ENCODE peak calls at places on chromosome 20, in four cellular contexts. One of them, this sample, is unnamed.

GRCh38 chr20:12570371-12570770 is 438.4 kb upstream of the SPTLC3 start:
- DNase-seq in DND-41: peak
- DNase-seq in transverse colon: no peak
- DNase-seq in WTC11: peak
- DNase-seq in this sample: peak

GRCh38 chr20:15220778-15221565 is 883.6 kb upstream of the FLRT3 start:
- DNase-seq in DND-41: no peak
- DNase-seq in transverse colon: no peak
- DNase-seq in WTC11: no peak
- DNase-seq in this sample: no peak

GRCh38 chr20:62183426-62184142 is 756 bp downstream of the MTG2 start:
- DNase-seq in DND-41: no peak
- DNase-seq in transverse colon: no peak
- DNase-seq in WTC11: no peak
- DNase-seq in this sample: peak

GRCh38 chr20:36572701-36573102 is 695 bp upstream of the TGIF2 start:
- DNase-seq in DND-41: no peak
- DNase-seq in transverse colon: peak
- DNase-seq in WTC11: no peak
- DNase-seq in this sample: no peak

GRCh38 chr20:14948416-14948815 is 611.0 kb upstream of the FLRT3 start:
- DNase-seq in DND-41: no peak
- DNase-seq in transverse colon: no peak
- DNase-seq in WTC11: no peak
- DNase-seq in this sample: no peak

GRCh38 chr20:36904690-36905089 is 28.8 kb downstream of the TLDC2 start:
- DNase-seq in DND-41: no peak
- DNase-seq in transverse colon: no peak
- DNase-seq in WTC11: no peak
- DNase-seq in this sample: no peak

GRCh38 chr20:33838035-33838864 is 27.1 kb downstream of the CHMP4B start:
- DNase-seq in DND-41: no peak
- DNase-seq in transverse colon: peak
- DNase-seq in WTC11: no peak
- DNase-seq in this sample: no peak

GRCh38 chr20:59010321-59010994 is 3.4 kb upstream of the CTSZ start:
- DNase-seq in DND-41: no peak
- DNase-seq in transverse colon: peak
- DNase-seq in WTC11: no peak
- DNase-seq in this sample: no peak

GRCh38 chr20:10352934-10353866 is 80.8 kb downstream of the MKKS start:
- DNase-seq in DND-41: no peak
- DNase-seq in transverse colon: no peak
- DNase-seq in WTC11: no peak
- DNase-seq in this sample: no peak

GRCh38 chr20:10079964-10080363 is 45.2 kb downstream of the ANKEF1 start:
- DNase-seq in DND-41: no peak
- DNase-seq in transverse colon: no peak
- DNase-seq in WTC11: no peak
- DNase-seq in this sample: no peak

GRCh38 chr20:10671221-10671849 is 2.5 kb downstream of the JAG1 start:
- DNase-seq in DND-41: no peak
- DNase-seq in transverse colon: peak
- DNase-seq in WTC11: peak
- DNase-seq in this sample: peak

GRCh38 chr20:23119456-23120216 is 33.5 kb upstream of the CD93 start:
- DNase-seq in DND-41: no peak
- DNase-seq in transverse colon: no peak
- DNase-seq in WTC11: no peak
- DNase-seq in this sample: no peak

GRCh38 chr20:31863296-31864085 is 6.8 kb downstream of the DUSP15 start:
- DNase-seq in DND-41: no peak
- DNase-seq in transverse colon: peak
- DNase-seq in WTC11: peak
- DNase-seq in this sample: peak

GRCh38 chr20:3843490-3843889 is 3.1 kb upstream of the MAVS start:
- DNase-seq in DND-41: no peak
- DNase-seq in transverse colon: peak
- DNase-seq in WTC11: no peak
- DNase-seq in this sample: no peak

GRCh38 chr20:21052686-21053001 is 53.5 kb downstream of the LINC00237 start:
- DNase-seq in DND-41: no peak
- DNase-seq in transverse colon: no peak
- DNase-seq in WTC11: no peak
- DNase-seq in this sample: no peak

GRCh38 chr20:58652606-58653303 is 1.7 kb downstream of the STX16 start:
- DNase-seq in DND-41: no peak
- DNase-seq in transverse colon: no peak
- DNase-seq in WTC11: peak
- DNase-seq in this sample: no peak

GRCh38 chr20:1472556-1473243 is 6.1 kb upstream of the NSFL1C start:
- DNase-seq in DND-41: no peak
- DNase-seq in transverse colon: no peak
- DNase-seq in WTC11: no peak
- DNase-seq in this sample: no peak

GRCh38 chr20:16701296-16701695 is 28.5 kb upstream of the SNRPB2 start:
- DNase-seq in DND-41: peak
- DNase-seq in transverse colon: no peak
- DNase-seq in WTC11: peak
- DNase-seq in this sample: no peak

GRCh38 chr20:17227669-17228623 is 1.1 kb downstream of the PCSK2 start:
- DNase-seq in DND-41: no peak
- DNase-seq in transverse colon: no peak
- DNase-seq in WTC11: peak
- DNase-seq in this sample: peak

GRCh38 chr20:17229256-17229655 is 2.4 kb downstream of the PCSK2 start:
- DNase-seq in DND-41: no peak
- DNase-seq in transverse colon: no peak
- DNase-seq in WTC11: no peak
- DNase-seq in this sample: no peak

GRCh38 chr20:50395258-50395729 is 114.9 kb upstream of the PTPN1 start:
- DNase-seq in DND-41: no peak
- DNase-seq in transverse colon: peak
- DNase-seq in WTC11: no peak
- DNase-seq in this sample: no peak

DNA sequence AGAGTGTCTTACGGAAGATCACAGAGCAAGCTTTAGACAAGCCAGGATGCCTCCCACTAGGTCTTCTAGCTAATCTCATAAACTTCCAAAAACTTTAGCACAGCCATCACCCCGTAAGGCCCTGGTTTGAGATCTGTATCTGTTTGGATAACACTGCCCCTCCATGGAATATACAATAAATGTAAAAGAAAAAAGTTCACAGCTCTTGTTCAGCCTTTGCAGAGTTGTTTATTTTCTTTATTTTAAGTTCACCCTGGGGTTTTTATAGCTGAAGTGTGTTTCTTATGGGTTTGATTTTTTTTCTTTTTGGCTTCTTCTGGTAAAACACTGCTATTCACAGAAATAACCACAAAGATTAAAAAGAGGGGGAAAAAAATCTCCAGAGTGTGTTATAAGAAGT is 125.6 kb downstream of the EYA2 start:
- DNase-seq in DND-41: no peak
- DNase-seq in transverse colon: no peak
- DNase-seq in WTC11: no peak
- DNase-seq in this sample: no peak
- TF ChIP-seq CTCF in DND-41: no peak
- TF ChIP-seq CTCF in transverse colon: no peak
- TF ChIP-seq CTCF in WTC11: no peak
- TF ChIP-seq CTCF in this sample: no peak

GRCh38 chr20:6381887-6382286 is 259.1 kb upstream of the FERMT1 start:
- DNase-seq in DND-41: no peak
- DNase-seq in transverse colon: no peak
- DNase-seq in WTC11: no peak
- DNase-seq in this sample: no peak
- TF ChIP-seq CTCF in DND-41: peak
- TF ChIP-seq CTCF in transverse colon: no peak
- TF ChIP-seq CTCF in WTC11: peak
- TF ChIP-seq CTCF in this sample: peak

GRCh38 chr20:60718743-60719142 is 533.3 kb upstream of the CDH4 start:
- DNase-seq in DND-41: peak
- DNase-seq in transverse colon: no peak
- DNase-seq in WTC11: peak
- DNase-seq in this sample: peak
- TF ChIP-seq CTCF in DND-41: peak
- TF ChIP-seq CTCF in transverse colon: no peak
- TF ChIP-seq CTCF in WTC11: no peak
- TF ChIP-seq CTCF in this sample: peak

GRCh38 chr20:56676001-56676400 is 46.9 kb downstream of the TFAP2C start:
- DNase-seq in DND-41: peak
- DNase-seq in transverse colon: no peak
- DNase-seq in WTC11: no peak
- DNase-seq in this sample: no peak
- TF ChIP-seq CTCF in DND-41: peak
- TF ChIP-seq CTCF in transverse colon: no peak
- TF ChIP-seq CTCF in WTC11: no peak
- TF ChIP-seq CTCF in this sample: no peak

GRCh38 chr20:41892031-41892430 is 273.9 kb upstream of the CHD6 start:
- DNase-seq in DND-41: no peak
- DNase-seq in transverse colon: no peak
- DNase-seq in WTC11: no peak
- DNase-seq in this sample: no peak

GRCh38 chr20:41889125-41889870 is 271.1 kb upstream of the CHD6 start:
- DNase-seq in DND-41: peak
- DNase-seq in transverse colon: no peak
- DNase-seq in WTC11: peak
- DNase-seq in this sample: no peak

GRCh38 chr20:41889871-41890224 is 271.7 kb upstream of the CHD6 start:
- DNase-seq in DND-41: no peak
- DNase-seq in transverse colon: no peak
- DNase-seq in WTC11: no peak
- DNase-seq in this sample: peak

GRCh38 chr20:41888434-41888833 is 270.3 kb upstream of the CHD6 start:
- DNase-seq in DND-41: no peak
- DNase-seq in transverse colon: no peak
- DNase-seq in WTC11: no peak
- DNase-seq in this sample: no peak

DNA sequence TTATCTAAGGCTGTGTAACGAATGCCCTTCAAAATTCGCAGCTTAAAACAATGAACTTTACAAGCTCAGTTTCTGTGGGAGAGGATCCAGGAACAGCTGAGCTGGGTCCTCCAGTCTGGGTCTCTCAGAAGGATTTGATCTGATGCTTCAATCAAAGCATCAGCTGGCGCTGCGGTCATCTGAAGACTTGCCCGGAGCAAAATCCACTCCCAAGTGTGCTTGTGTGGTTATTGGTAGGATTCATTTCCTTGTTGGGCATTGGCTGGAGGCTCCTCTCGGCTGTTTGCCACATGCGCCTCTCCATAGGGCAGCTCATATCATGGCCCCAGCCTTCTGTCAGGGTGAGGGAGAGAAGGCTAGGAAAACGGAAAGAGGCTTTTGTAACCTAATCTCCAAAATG is 269.3 kb upstream of the CHD6 start:
- DNase-seq in DND-41: no peak
- DNase-seq in transverse colon: no peak
- DNase-seq in WTC11: no peak
- DNase-seq in this sample: no peak
- TF ChIP-seq CTCF in DND-41: no peak
- TF ChIP-seq CTCF in transverse colon: no peak
- TF ChIP-seq CTCF in WTC11: no peak
- TF ChIP-seq CTCF in this sample: no peak

GRCh38 chr20:63232235-63233060 is 3.3 kb upstream of the BIRC7 start:
- DNase-seq in DND-41: no peak
- DNase-seq in transverse colon: no peak
- DNase-seq in WTC11: no peak
- DNase-seq in this sample: no peak

GRCh38 chr20:63233924-63234323 is 1.8 kb upstream of the BIRC7 start:
- DNase-seq in DND-41: no peak
- DNase-seq in transverse colon: no peak
- DNase-seq in WTC11: no peak
- DNase-seq in this sample: no peak

GRCh38 chr20:63228786-63229185 is 6.9 kb upstream of the BIRC7 start:
- DNase-seq in DND-41: no peak
- DNase-seq in transverse colon: no peak
- DNase-seq in WTC11: no peak
- DNase-seq in this sample: no peak

GRCh38 chr20:63233061-63233344 is 2.7 kb upstream of the BIRC7 start:
- DNase-seq in DND-41: no peak
- DNase-seq in transverse colon: no peak
- DNase-seq in WTC11: no peak
- DNase-seq in this sample: no peak

GRCh38 chr20:63230800-63231268 is 4.9 kb upstream of the BIRC7 start:
- DNase-seq in DND-41: no peak
- DNase-seq in transverse colon: peak
- DNase-seq in WTC11: peak
- DNase-seq in this sample: peak
- TF ChIP-seq CTCF in DND-41: no peak
- TF ChIP-seq CTCF in transverse colon: peak
- TF ChIP-seq CTCF in WTC11: no peak
- TF ChIP-seq CTCF in this sample: peak

GRCh38 chr20:43749734-43750294 is 23.0 kb upstream of the GTSF1L start:
- DNase-seq in DND-41: peak
- DNase-seq in transverse colon: peak
- DNase-seq in WTC11: peak
- DNase-seq in this sample: peak
- TF ChIP-seq CTCF in DND-41: peak
- TF ChIP-seq CTCF in transverse colon: peak
- TF ChIP-seq CTCF in WTC11: peak
- TF ChIP-seq CTCF in this sample: peak

DNA sequence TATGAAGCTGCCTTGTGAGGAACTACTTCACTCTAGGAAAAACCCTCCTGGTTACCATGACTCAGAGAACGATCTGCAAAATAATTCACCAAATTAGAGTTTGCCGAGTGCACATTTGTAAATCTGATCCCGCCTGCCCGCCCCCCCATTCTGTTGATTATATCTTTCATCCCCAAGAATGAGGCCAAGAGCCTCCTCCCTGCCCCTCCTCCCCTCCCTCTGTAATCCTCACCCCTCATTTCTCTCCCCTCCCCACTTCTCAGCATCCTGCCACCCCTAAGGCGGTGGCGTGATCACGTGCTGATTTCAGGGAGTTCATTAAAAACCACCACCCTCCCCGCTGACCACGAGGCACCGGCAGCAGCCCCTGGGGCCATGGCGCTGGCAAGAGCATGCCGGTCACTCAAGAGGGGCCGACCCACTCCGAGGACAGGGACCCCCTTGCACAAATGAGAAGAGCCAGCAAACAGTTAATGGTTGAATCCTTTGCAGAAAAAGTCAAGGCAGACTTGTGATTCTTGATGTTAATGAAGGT is 248.0 kb downstream of the ZNF217 start:
- DNase-seq in DND-41: no peak
- DNase-seq in transverse colon: no peak
- DNase-seq in WTC11: no peak
- DNase-seq in this sample: no peak
- TF ChIP-seq CTCF in DND-41: no peak
- TF ChIP-seq CTCF in transverse colon: no peak
- TF ChIP-seq CTCF in WTC11: no peak
- TF ChIP-seq CTCF in this sample: no peak

GRCh38 chr20:2688041-2688591 is 4.5 kb upstream of the EBF4 start:
- DNase-seq in DND-41: peak
- DNase-seq in transverse colon: peak
- DNase-seq in WTC11: peak
- DNase-seq in this sample: peak
- TF ChIP-seq CTCF in DND-41: peak
- TF ChIP-seq CTCF in transverse colon: peak
- TF ChIP-seq CTCF in WTC11: peak
- TF ChIP-seq CTCF in this sample: peak